ENCODE peak calls at places on chromosomes 6 and 20, in five cellular contexts. One of them, this sample, is unnamed.

GRCh38 chr20:63453029-63453523 is 19.4 kb downstream of the KCNQ2 start:
- DNase-seq in SIG-M5: no peak
- DNase-seq in T-helper 2 cell: no peak
- DNase-seq in CD8-positive, alpha-beta T cell: peak
- DNase-seq in activated CD8-positive, alpha-beta memory T cell treated with anti-CD3 and anti-CD28 coated beads, Interleukin-2, amount 10 ng/mL, durations not matched to agents 7 days and 5 days: no peak
- DNase-seq in this sample: no peak

GRCh38 chr20:49717693-49718092 is 4.0 kb upstream of the B4GALT5 start:
- DNase-seq in SIG-M5: no peak
- DNase-seq in T-helper 2 cell: no peak
- DNase-seq in CD8-positive, alpha-beta T cell: no peak
- DNase-seq in activated CD8-positive, alpha-beta memory T cell treated with anti-CD3 and anti-CD28 coated beads, Interleukin-2, amount 10 ng/mL, durations not matched to agents 7 days and 5 days: no peak
- DNase-seq in this sample: no peak

GRCh38 chr6:38637756-38638155 is 2.0 kb downstream of the BTBD9 start:
- DNase-seq in SIG-M5: no peak
- DNase-seq in T-helper 2 cell: no peak
- DNase-seq in CD8-positive, alpha-beta T cell: no peak
- DNase-seq in activated CD8-positive, alpha-beta memory T cell treated with anti-CD3 and anti-CD28 coated beads, Interleukin-2, amount 10 ng/mL, durations not matched to agents 7 days and 5 days: no peak
- DNase-seq in this sample: no peak

GRCh38 chr20:50251992-50252491 is 61.4 kb downstream of the CEBPB start:
- DNase-seq in SIG-M5: no peak
- DNase-seq in T-helper 2 cell: no peak
- DNase-seq in CD8-positive, alpha-beta T cell: no peak
- DNase-seq in activated CD8-positive, alpha-beta memory T cell treated with anti-CD3 and anti-CD28 coated beads, Interleukin-2, amount 10 ng/mL, durations not matched to agents 7 days and 5 days: no peak
- DNase-seq in this sample: no peak

GRCh38 chr6:53377793-53378192 is 29.0 kb upstream of the ELOVL5 start:
- DNase-seq in SIG-M5: no peak
- DNase-seq in T-helper 2 cell: no peak
- DNase-seq in CD8-positive, alpha-beta T cell: no peak
- DNase-seq in activated CD8-positive, alpha-beta memory T cell treated with anti-CD3 and anti-CD28 coated beads, Interleukin-2, amount 10 ng/mL, durations not matched to agents 7 days and 5 days: no peak
- DNase-seq in this sample: no peak

GRCh38 chr6:10733151-10733715 is 10.4 kb downstream of the TMEM14C start:
- DNase-seq in SIG-M5: no peak
- DNase-seq in T-helper 2 cell: no peak
- DNase-seq in CD8-positive, alpha-beta T cell: no peak
- DNase-seq in activated CD8-positive, alpha-beta memory T cell treated with anti-CD3 and anti-CD28 coated beads, Interleukin-2, amount 10 ng/mL, durations not matched to agents 7 days and 5 days: peak
- DNase-seq in this sample: no peak

GRCh38 chr20:8693709-8694108 is 375.2 kb upstream of the PLCB4 start:
- DNase-seq in SIG-M5: no peak
- DNase-seq in T-helper 2 cell: no peak
- DNase-seq in CD8-positive, alpha-beta T cell: no peak
- DNase-seq in activated CD8-positive, alpha-beta memory T cell treated with anti-CD3 and anti-CD28 coated beads, Interleukin-2, amount 10 ng/mL, durations not matched to agents 7 days and 5 days: no peak
- DNase-seq in this sample: no peak

GRCh38 chr20:4813076-4813838 is 91.5 kb downstream of the PRND start:
- DNase-seq in SIG-M5: no peak
- DNase-seq in T-helper 2 cell: peak
- DNase-seq in CD8-positive, alpha-beta T cell: peak
- DNase-seq in activated CD8-positive, alpha-beta memory T cell treated with anti-CD3 and anti-CD28 coated beads, Interleukin-2, amount 10 ng/mL, durations not matched to agents 7 days and 5 days: peak
- DNase-seq in this sample: peak

GRCh38 chr20:56933331-56933698 is 304.2 kb downstream of the TFAP2C start:
- DNase-seq in SIG-M5: no peak
- DNase-seq in T-helper 2 cell: no peak
- DNase-seq in CD8-positive, alpha-beta T cell: no peak
- DNase-seq in activated CD8-positive, alpha-beta memory T cell treated with anti-CD3 and anti-CD28 coated beads, Interleukin-2, amount 10 ng/mL, durations not matched to agents 7 days and 5 days: no peak
- DNase-seq in this sample: no peak

GRCh38 chr6:28933069-28933468 is 9.3 kb upstream of the TRIM27 start:
- DNase-seq in SIG-M5: no peak
- DNase-seq in T-helper 2 cell: no peak
- DNase-seq in CD8-positive, alpha-beta T cell: no peak
- DNase-seq in activated CD8-positive, alpha-beta memory T cell treated with anti-CD3 and anti-CD28 coated beads, Interleukin-2, amount 10 ng/mL, durations not matched to agents 7 days and 5 days: no peak
- DNase-seq in this sample: no peak

GRCh38 chr6:41092421-41093140 is 19.8 kb downstream of the NFYA start:
- DNase-seq in SIG-M5: no peak
- DNase-seq in T-helper 2 cell: peak
- DNase-seq in CD8-positive, alpha-beta T cell: no peak
- DNase-seq in activated CD8-positive, alpha-beta memory T cell treated with anti-CD3 and anti-CD28 coated beads, Interleukin-2, amount 10 ng/mL, durations not matched to agents 7 days and 5 days: no peak
- DNase-seq in this sample: no peak

GRCh38 chr6:78810146-78810545 is 57.2 kb upstream of the IRAK1BP1 start:
- DNase-seq in SIG-M5: no peak
- DNase-seq in T-helper 2 cell: no peak
- DNase-seq in CD8-positive, alpha-beta T cell: no peak
- DNase-seq in activated CD8-positive, alpha-beta memory T cell treated with anti-CD3 and anti-CD28 coated beads, Interleukin-2, amount 10 ng/mL, durations not matched to agents 7 days and 5 days: no peak
- DNase-seq in this sample: no peak

GRCh38 chr6:162471842-162472241 is 255.7 kb downstream of the PRKN start:
- DNase-seq in SIG-M5: no peak
- DNase-seq in T-helper 2 cell: no peak
- DNase-seq in CD8-positive, alpha-beta T cell: no peak
- DNase-seq in activated CD8-positive, alpha-beta memory T cell treated with anti-CD3 and anti-CD28 coated beads, Interleukin-2, amount 10 ng/mL, durations not matched to agents 7 days and 5 days: no peak
- DNase-seq in this sample: no peak

GRCh38 chr6:137973201-137973600 is 106.1 kb downstream of the TNFAIP3 start:
- DNase-seq in SIG-M5: no peak
- DNase-seq in T-helper 2 cell: no peak
- DNase-seq in CD8-positive, alpha-beta T cell: no peak
- DNase-seq in activated CD8-positive, alpha-beta memory T cell treated with anti-CD3 and anti-CD28 coated beads, Interleukin-2, amount 10 ng/mL, durations not matched to agents 7 days and 5 days: no peak
- DNase-seq in this sample: no peak

GRCh38 chr20:19552144-19552895 is 205.7 kb upstream of the RIN2 start:
- DNase-seq in SIG-M5: no peak
- DNase-seq in T-helper 2 cell: no peak
- DNase-seq in CD8-positive, alpha-beta T cell: no peak
- DNase-seq in activated CD8-positive, alpha-beta memory T cell treated with anti-CD3 and anti-CD28 coated beads, Interleukin-2, amount 10 ng/mL, durations not matched to agents 7 days and 5 days: no peak
- DNase-seq in this sample: no peak

This sample was measured in right cardiac atrium.